ENCODE peak calls at places on chromosomes 4 and X, in five cellular contexts. I is NK-92 treated with Interleukin-12 subunit alpha and Interleukin-12 subunit beta, amount 100 ng/mL, for 24 hours; M is cerebellar cortex; U is frontal cortex; O is GDM1. N is an unnamed sample.

GRCh38 chr4:170721812-170722373 is 632.1 kb upstream of the AADAT start:
- DNase-seq in I (no peak), M (no peak), O (no peak), U (no peak), N (no peak)

GRCh38 chr4:41212221-41213203 is 1.8 kb downstream of the APBB2 start:
- DNase-seq in I (no peak), U (peak; percentile 37), O (no peak), M (peak; percentile 43), N (peak; percentile 83)

GRCh38 chr4:73139245-73139644 is 69.7 kb upstream of the COX18 start:
- DNase-seq in U (no peak), O (no peak), M (no peak), I (no peak), N (no peak)

GRCh38 chrX:123590842-123591491 is 141.9 kb downstream of the THOC2 start:
- DNase-seq in I (no peak), M (no peak), U (no peak), O (no peak), N (no peak)

GRCh38 chrX:37926700-37927099 is 79.3 kb upstream of the DYNLT3 start:
- DNase-seq in I (no peak), M (peak; percentile 2), U (no peak), O (no peak), N (peak; percentile 40)

GRCh38 chr4:35559559-35560365 is 684.6 kb downstream of the ARAP2 start:
- DNase-seq in I (no peak), U (no peak), M (no peak), O (no peak), N (no peak)

GRCh38 chr4:20273793-20274192 is 22.1 kb downstream of the SLIT2 start:
- DNase-seq in O (no peak), U (no peak), M (no peak), I (no peak), N (no peak)

GRCh38 chr4:151563194-151563593 is 154.2 kb downstream of the FHIP1A start:
- DNase-seq in M (peak; percentile 32), O (no peak), U (no peak), I (no peak), N (no peak)